ENCODE peak calls at places on chromosomes 5 and 9, in nine cellular contexts. N, R, J, V, M, U, S, H and F are unnamed samples.

GRCh38 chr9:128384801-128385492 is 13.8 kb downstream of the URM1 start:
- DNase-seq in N (no peak), R (no peak), J (no peak), V (no peak), M (no peak), U (peak), S (no peak), H (no peak), F (no peak)

GRCh38 chr9:15697459-15697858 is 144.6 kb downstream of the CCDC171 start:
- DNase-seq in N (no peak), R (no peak), J (no peak), V (peak), M (no peak), U (peak), S (peak), H (no peak), F (peak)

GRCh38 chr5:129852747-129853352 is 51.4 kb upstream of the CHSY3 start:
- DNase-seq in N (peak), R (peak), J (peak), V (peak), M (peak), U (peak), S (peak), H (peak), F (peak)

GRCh38 chr5:84287964-84288363 is 96.7 kb downstream of the EDIL3 start:
- DNase-seq in N (no peak), R (no peak), J (no peak), V (no peak), M (no peak), U (peak), S (peak), H (no peak), F (peak)

GRCh38 chr5:151694035-151694485 is 7.3 kb upstream of the SPARC start:
- DNase-seq in N (peak), R (no peak), J (no peak), V (no peak), M (no peak), U (peak), S (peak), H (no peak), F (peak)

GRCh38 chr5:54492196-54492595 is 25.4 kb upstream of the SNX18 start:
- DNase-seq in N (no peak), R (no peak), J (no peak), V (no peak), M (no peak), U (peak), S (no peak), H (no peak), F (no peak)

GRCh38 chr9:137989156-137989555 is 111.6 kb downstream of the CACNA1B start:
- DNase-seq in N (no peak), R (no peak), J (no peak), V (no peak), M (no peak), U (no peak), S (no peak), H (no peak), F (no peak)

GRCh38 chr9:92468206-92468605 is 14.1 kb downstream of the ASPN start:
- DNase-seq in N (no peak), R (no peak), J (no peak), V (peak), M (no peak), U (peak), S (peak), H (no peak), F (no peak)

GRCh38 chr5:115068239-115069086 is 101.2 kb downstream of the TRIM36 start:
- DNase-seq in N (no peak), R (peak), J (no peak), V (no peak), M (no peak), U (peak), S (peak), H (no peak), F (peak)

GRCh38 chr5:132476853-132477729 is 13.5 kb downstream of the IRF1 start:
- DNase-seq in N (no peak), R (peak), J (no peak), V (no peak), M (no peak), U (no peak), S (no peak), H (no peak), F (peak)

GRCh38 chr9:114494776-114495569 is 10.3 kb downstream of the WHRN start:
- DNase-seq in N (peak), R (no peak), J (no peak), V (no peak), M (no peak), U (no peak), S (no peak), H (no peak), F (no peak)

GRCh38 chr9:136019681-136020060 is 58.5 kb upstream of the UBAC1 start:
- DNase-seq in N (no peak), R (no peak), J (no peak), V (no peak), M (no peak), U (no peak), S (no peak), H (no peak), F (no peak)

GRCh38 chr5:133246053-133246370 is 194.2 kb downstream of the HSPA4 start:
- DNase-seq in N (no peak), R (no peak), J (no peak), V (no peak), M (no peak), U (no peak), S (no peak), H (no peak), F (no peak)

GRCh38 chr9:126474201-126474765 is 139.4 kb upstream of the LMX1B start:
- DNase-seq in N (no peak), R (no peak), J (no peak), V (peak), M (no peak), U (peak), S (peak), H (no peak), F (peak)

GRCh38 chr9:124941689-124942561 is 1.0 kb upstream of the GOLGA1 start:
- DNase-seq in N (no peak), R (peak), J (peak), V (peak), M (peak), U (peak), S (peak), H (peak), F (peak)

GRCh38 chr5:171600736-171601265 is 181.4 kb downstream of the FGF18 start:
- DNase-seq in N (no peak), R (no peak), J (no peak), V (no peak), M (no peak), U (peak), S (no peak), H (no peak), F (no peak)